ENCODE peak calls at places on chromosomes 16 and 17, in seven cellular contexts. R is lower leg skin, B is A549, I is IMR-90, J is GM12891, K is NB4, D is body of pancreas. A is an unnamed sample.

GRCh38 chr16:1042776-1043349 is 29.7 kb upstream of the SSTR5 start:
- DNase-seq in R (no peak), B (no peak), I (no peak), J (no peak), K (no peak), D (peak), A (no peak)

GRCh38 chr16:53785044-53785443 is 81.1 kb downstream of the FTO start:
- DNase-seq in R (no peak), B (no peak), I (peak), J (no peak), K (no peak), D (no peak), A (no peak)

GRCh38 chr16:89118361-89119061 is 24.9 kb downstream of the ACSF3 start:
- DNase-seq in R (no peak), B (no peak), I (no peak), J (no peak), K (no peak), D (no peak), A (no peak)

GRCh38 chr16:52629296-52629695 is 82.4 kb upstream of the TOX3 start:
- DNase-seq in R (no peak), B (no peak), I (no peak), J (no peak), K (no peak), D (no peak), A (no peak)

GRCh38 chr16:3881499-3881995 is 1.0 kb upstream of the CREBBP start:
- DNase-seq in R (no peak), B (no peak), I (no peak), J (no peak), K (no peak), D (peak), A (no peak)

GRCh38 chr16:25038239-25038954 is 23.2 kb upstream of the ARHGAP17 start:
- DNase-seq in R (no peak), B (no peak), I (no peak), J (no peak), K (no peak), D (no peak), A (no peak)

GRCh38 chr17:31699281-31699680 is 159.8 kb downstream of the COPRS start:
- DNase-seq in R (no peak), B (no peak), I (peak), J (no peak), K (no peak), D (peak), A (no peak)

GRCh38 chr16:58046054-58046881 is 20.7 kb downstream of the MMP15 start:
- DNase-seq in R (no peak), B (no peak), I (no peak), J (no peak), K (peak), D (no peak), A (no peak)

GRCh38 chr17:64682261-64683181 is 20.4 kb upstream of the SMURF2 start:
- DNase-seq in R (no peak), B (peak), I (peak), J (no peak), K (no peak), D (no peak), A (no peak)

GRCh38 chr16:15764112-15764511 is 92.7 kb downstream of the MYH11 start:
- DNase-seq in R (no peak), B (no peak), I (no peak), J (no peak), K (no peak), D (no peak), A (no peak)

GRCh38 chr17:30236807-30237206 is 1.3 kb upstream of the SLC6A4 start:
- DNase-seq in R (peak), B (peak), I (no peak), J (no peak), K (no peak), D (peak), A (no peak)

GRCh38 chr17:34712481-34713195 is 133.3 kb downstream of the TMEM132E start:
- DNase-seq in R (peak), B (no peak), I (no peak), J (no peak), K (no peak), D (no peak), A (no peak)

GRCh38 chr17:2697611-2698162 is 13.9 kb downstream of the CLUH start:
- DNase-seq in R (no peak), B (no peak), I (no peak), J (peak), K (no peak), D (no peak), A (no peak)

GRCh38 chr16:66476328-66477027 is 49.4 kb downstream of the BEAN1 start:
- DNase-seq in R (peak), B (peak), I (no peak), J (no peak), K (peak), D (peak), A (peak)

GRCh38 chr16:85979605-85980004 is 80.6 kb downstream of the IRF8 start:
- DNase-seq in R (no peak), B (peak), I (no peak), J (no peak), K (no peak), D (no peak), A (no peak)

DNA sequence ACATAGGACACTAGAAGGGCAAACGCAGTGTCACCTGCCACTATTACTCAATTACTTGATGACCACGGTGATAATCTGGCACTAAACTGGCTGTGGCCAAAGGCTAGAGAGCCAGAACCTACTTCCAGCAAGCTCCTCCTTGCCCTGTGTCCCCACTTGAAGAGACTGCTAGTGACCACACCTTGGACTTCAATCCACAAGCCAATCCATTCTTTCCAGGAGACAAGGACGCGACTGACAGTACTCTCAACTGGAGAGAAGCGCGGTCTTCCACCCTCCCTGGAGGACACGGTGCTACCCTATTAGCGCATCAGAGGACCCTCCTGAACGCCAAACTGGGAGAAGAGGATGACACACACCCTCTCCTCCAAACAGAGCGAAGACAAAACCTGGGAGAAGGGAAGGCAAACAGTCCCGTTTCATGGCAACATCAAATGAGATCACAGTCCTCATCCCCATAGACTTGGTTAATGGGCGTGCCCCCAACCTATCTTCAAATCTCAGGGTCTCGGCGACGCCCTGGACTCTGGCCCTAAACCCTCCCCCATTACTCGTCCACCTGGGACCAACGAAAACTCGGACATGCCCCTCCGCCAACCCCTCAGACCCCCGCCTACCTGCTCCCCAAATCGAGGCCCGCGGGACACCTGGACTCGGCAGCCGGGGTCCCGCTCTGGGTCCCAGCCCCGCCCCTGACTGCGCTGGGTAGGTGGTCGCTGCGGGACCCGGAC is 508 bp downstream of the FLCN start:
- DNase-seq in R (peak), B (peak), I (peak), J (no peak), K (peak), D (peak), A (no peak)
- TF ChIP-seq POLR2A in R (no peak), B (no peak), I (no peak), J (no peak), K (no peak), D (no peak), A (no peak)

GRCh38 chr16:30769379-30770089 is 7.4 kb downstream of the RNF40 start:
- DNase-seq in R (no peak), B (no peak), I (no peak), J (no peak), K (no peak), D (no peak), A (no peak)
- TF ChIP-seq POLR2A in R (no peak), B (no peak), I (no peak), J (no peak), K (no peak), D (no peak), A (no peak)

DNA sequence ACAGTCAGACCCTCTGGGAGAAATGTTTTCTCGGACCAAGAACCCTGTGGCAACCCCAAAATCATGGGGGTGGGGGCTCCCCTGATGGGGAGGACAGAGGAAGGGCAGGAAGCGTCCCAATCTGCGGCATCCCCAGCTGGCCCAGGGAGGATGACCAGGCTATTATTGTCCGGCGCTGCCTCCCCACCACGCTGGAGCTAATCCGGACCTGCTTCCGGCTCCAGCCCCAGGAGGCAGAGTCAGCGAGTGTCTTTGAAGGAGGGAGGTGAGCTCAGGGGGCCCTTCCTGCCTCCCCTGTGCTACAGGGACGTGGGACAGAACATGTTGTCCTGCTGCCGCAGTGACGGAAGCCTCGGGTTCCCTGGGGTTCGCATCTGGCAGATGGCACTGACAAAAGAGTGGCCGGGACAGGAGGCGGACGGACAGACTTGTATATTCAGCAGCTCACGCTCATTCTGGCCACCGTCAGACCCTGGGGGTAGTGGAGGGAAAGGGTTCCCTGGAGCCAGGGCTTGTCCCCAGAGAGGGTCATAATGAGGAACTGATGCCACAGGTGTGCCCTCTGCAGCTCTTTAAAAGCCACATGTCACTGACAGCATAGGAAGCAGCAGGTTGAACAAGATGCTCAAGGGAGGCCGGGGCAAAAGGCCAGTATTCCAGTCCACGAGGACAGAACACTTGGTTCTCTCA is 54.3 kb upstream of the CDC42EP4 start:
- DNase-seq in R (peak), B (no peak), I (no peak), J (no peak), K (no peak), D (peak), A (no peak)
- TF ChIP-seq POLR2A in R (no peak), B (no peak), I (no peak), J (no peak), K (no peak), D (no peak), A (no peak)

GRCh38 chr17:78151514-78152008 is 5.4 kb downstream of the C17orf99 start:
- DNase-seq in R (no peak), B (peak), I (no peak), J (no peak), K (no peak), D (peak), A (no peak)

GRCh38 chr17:78159575-78160158 is 8.7 kb upstream of the SYNGR2 start:
- DNase-seq in R (no peak), B (no peak), I (peak), J (no peak), K (peak), D (no peak), A (no peak)

DNA sequence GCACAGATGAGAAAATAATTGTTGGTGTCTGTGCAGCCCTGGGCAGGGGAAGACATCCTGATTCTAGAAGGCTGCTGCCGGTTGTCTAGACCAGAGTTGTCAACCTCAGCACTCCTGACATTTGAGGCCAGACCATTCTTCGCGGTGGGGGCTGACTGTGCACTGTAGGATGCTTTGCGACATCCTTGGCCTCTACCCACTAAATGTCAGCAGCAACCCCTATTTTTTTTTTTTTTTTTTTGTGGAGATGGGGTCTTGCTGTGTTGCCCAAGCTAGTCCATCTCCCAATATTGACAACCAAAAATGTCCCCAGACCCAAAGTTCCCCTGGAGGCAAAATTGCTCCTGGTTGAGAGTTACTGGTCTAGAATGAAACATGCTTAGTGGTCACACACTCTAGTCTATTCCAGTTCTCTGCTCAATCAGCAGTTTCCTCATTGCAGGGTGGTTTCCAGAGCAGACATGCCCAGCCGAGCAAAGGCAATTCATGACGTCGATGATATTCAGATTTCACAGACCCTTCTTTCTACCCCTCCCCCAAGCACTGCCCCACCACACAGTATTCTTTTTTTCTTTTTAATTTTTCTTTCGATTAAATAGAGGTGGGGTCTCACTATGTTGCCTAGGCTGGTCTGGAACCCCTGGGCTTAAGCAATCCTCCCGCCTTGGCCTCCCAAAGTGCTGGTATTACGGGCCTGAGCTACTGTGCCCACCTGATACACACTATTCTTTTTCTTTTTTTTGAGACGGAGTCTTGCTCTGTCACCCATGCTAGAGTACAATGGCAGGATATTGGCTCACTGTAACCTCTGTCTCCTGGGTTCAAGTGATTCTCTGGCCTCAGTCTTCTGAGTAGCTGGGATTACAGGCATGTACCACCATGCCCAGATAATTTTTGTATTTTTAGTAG is 9.0 kb downstream of the C17orf99 start:
- DNase-seq in R (no peak), B (no peak), I (no peak), J (no peak), K (no peak), D (no peak), A (no peak)
- TF ChIP-seq POLR2A in R (no peak), B (no peak), I (no peak), J (peak), K (no peak), D (no peak), A (no peak)

DNA sequence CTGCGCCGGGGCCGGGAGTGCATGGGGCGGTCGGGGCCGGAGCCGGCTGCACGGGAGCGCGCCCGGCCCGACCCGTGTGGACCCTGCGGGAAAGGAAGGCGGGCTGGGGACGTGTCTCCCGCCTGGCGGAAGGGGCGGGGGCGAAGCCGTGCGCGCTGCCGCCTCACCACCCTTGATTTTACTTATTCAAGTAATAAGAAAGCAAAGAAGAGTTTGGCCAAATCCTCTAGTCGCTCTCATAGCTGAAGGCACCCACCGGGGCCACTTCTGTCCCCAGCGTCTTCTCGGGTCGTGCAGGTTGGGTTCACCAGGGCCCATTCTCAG is 629 bp upstream of the PFN1 start:
- DNase-seq in R (peak), B (peak), I (peak), J (peak), K (peak), D (peak), A (peak)
- TF ChIP-seq POLR2A in R (no peak), B (peak), I (no peak), J (no peak), K (no peak), D (peak), A (no peak)

GRCh38 chr17:42744806-42745617 is at the start of gene EZH1:
- DNase-seq in R (peak), B (peak), I (peak), J (peak), K (peak), D (peak), A (peak)
- TF ChIP-seq POLR2A in R (peak), B (peak), I (peak), J (no peak), K (peak), D (peak), A (peak)

DNA sequence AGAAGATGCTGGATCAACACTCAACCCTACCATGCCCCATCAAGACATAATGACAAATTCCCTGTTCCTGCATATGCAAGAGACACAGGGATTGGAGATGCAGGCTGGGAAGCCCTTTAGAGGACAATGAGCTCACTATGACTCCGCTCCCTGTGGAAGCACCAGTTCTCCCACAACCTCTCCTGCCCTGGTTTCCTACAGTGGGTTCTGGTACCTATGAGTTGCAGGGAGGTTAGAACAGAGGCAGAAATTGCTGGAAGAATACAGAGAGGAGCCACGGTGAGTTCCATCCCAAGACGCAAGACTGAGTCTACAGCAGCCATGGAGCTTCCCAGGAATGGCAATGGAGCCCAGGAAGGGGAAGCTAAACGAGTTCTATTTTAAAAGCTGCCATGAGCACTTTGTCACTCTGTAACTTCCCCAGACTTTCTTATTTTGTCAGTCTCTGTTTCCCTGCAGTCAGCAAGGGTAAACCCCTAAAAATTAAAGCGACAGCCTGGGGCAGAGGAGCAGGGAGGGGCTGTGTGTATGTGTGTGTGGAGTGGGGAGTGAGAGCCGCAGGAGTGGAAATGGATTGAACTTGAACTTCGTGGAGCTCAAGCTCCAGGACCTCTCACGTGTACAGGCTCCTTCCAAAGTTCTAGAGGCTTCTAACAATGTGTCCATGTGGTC is 42.3 kb upstream of the PIK3R6 start:
- DNase-seq in R (no peak), B (no peak), I (no peak), J (no peak), K (no peak), D (no peak), A (no peak)
- TF ChIP-seq POLR2A in R (no peak), B (no peak), I (no peak), J (peak), K (no peak), D (no peak), A (no peak)

A was measured in H54.